ENCODE peak calls at places on chromosomes 13 and 19, in nine cellular contexts. One of them, this sample, is unnamed.

GRCh38 chr13:39159393-39159792 is 121.1 kb downstream of the NHLRC3 start:
- DNase-seq in left ventricle myocardium inferior: no peak
- DNase-seq in lower lobe of right lung: no peak
- DNase-seq in CD4-positive, CD25-positive, alpha-beta regulatory T cell: no peak
- DNase-seq in ascending aorta: no peak
- DNase-seq in SJSA1: no peak
- DNase-seq in uterus: no peak
- DNase-seq in cardiac muscle cell: no peak
- DNase-seq in neural progenitor cell: no peak
- DNase-seq in this sample: no peak

GRCh38 chr13:21522130-21522529 is 63.0 kb upstream of the ZDHHC20 start:
- DNase-seq in ascending aorta: no peak
- DNase-seq in left ventricle myocardium inferior: no peak
- DNase-seq in cardiac muscle cell: no peak
- DNase-seq in lower lobe of right lung: no peak
- DNase-seq in uterus: no peak
- DNase-seq in CD4-positive, CD25-positive, alpha-beta regulatory T cell: no peak
- DNase-seq in neural progenitor cell: no peak
- DNase-seq in SJSA1: no peak
- DNase-seq in this sample: no peak

GRCh38 chr13:35470671-35471465 is 5.6 kb downstream of the MAB21L1 start:
- DNase-seq in left ventricle myocardium inferior: peak; percentile 62
- DNase-seq in neural progenitor cell: peak; percentile 89
- DNase-seq in CD4-positive, CD25-positive, alpha-beta regulatory T cell: no peak
- DNase-seq in cardiac muscle cell: peak; percentile 68
- DNase-seq in ascending aorta: no peak
- DNase-seq in lower lobe of right lung: no peak
- DNase-seq in SJSA1: peak; percentile 76
- DNase-seq in uterus: no peak
- DNase-seq in this sample: peak; percentile 89

GRCh38 chr19:484494-484893 is 11.8 kb upstream of the MADCAM1 start:
- DNase-seq in CD4-positive, CD25-positive, alpha-beta regulatory T cell: no peak
- DNase-seq in uterus: no peak
- DNase-seq in lower lobe of right lung: no peak
- DNase-seq in left ventricle myocardium inferior: no peak
- DNase-seq in ascending aorta: no peak
- DNase-seq in SJSA1: no peak
- DNase-seq in cardiac muscle cell: no peak
- DNase-seq in neural progenitor cell: no peak
- DNase-seq in this sample: no peak

GRCh38 chr19:57803594-57804325 is 11.0 kb downstream of the ZNF552 start:
- DNase-seq in uterus: no peak
- DNase-seq in CD4-positive, CD25-positive, alpha-beta regulatory T cell: no peak
- DNase-seq in left ventricle myocardium inferior: no peak
- DNase-seq in SJSA1: peak; percentile 93
- DNase-seq in lower lobe of right lung: no peak
- DNase-seq in cardiac muscle cell: peak; percentile 36
- DNase-seq in neural progenitor cell: peak; percentile 95
- DNase-seq in ascending aorta: no peak
- DNase-seq in this sample: peak; percentile 69

GRCh38 chr19:54518844-54519243 is 16.2 kb downstream of the LAIR2 start:
- DNase-seq in cardiac muscle cell: no peak
- DNase-seq in SJSA1: no peak
- DNase-seq in lower lobe of right lung: no peak
- DNase-seq in left ventricle myocardium inferior: no peak
- DNase-seq in neural progenitor cell: no peak
- DNase-seq in uterus: peak; percentile 20
- DNase-seq in CD4-positive, CD25-positive, alpha-beta regulatory T cell: peak; percentile 48
- DNase-seq in ascending aorta: no peak
- DNase-seq in this sample: no peak

GRCh38 chr13:37652596-37652995 is 54.0 kb upstream of the POSTN start:
- DNase-seq in left ventricle myocardium inferior: no peak
- DNase-seq in SJSA1: no peak
- DNase-seq in lower lobe of right lung: no peak
- DNase-seq in cardiac muscle cell: no peak
- DNase-seq in CD4-positive, CD25-positive, alpha-beta regulatory T cell: no peak
- DNase-seq in uterus: no peak
- DNase-seq in ascending aorta: no peak
- DNase-seq in neural progenitor cell: no peak
- DNase-seq in this sample: no peak

GRCh38 chr13:37914781-37915391 is 45.3 kb upstream of the TRPC4 start:
- DNase-seq in lower lobe of right lung: no peak
- DNase-seq in CD4-positive, CD25-positive, alpha-beta regulatory T cell: no peak
- DNase-seq in uterus: no peak
- DNase-seq in left ventricle myocardium inferior: no peak
- DNase-seq in cardiac muscle cell: no peak
- DNase-seq in SJSA1: no peak
- DNase-seq in ascending aorta: no peak
- DNase-seq in neural progenitor cell: peak; percentile 61
- DNase-seq in this sample: no peak

GRCh38 chr13:112958127-112958989 is 10.7 kb upstream of the MCF2L start:
- DNase-seq in SJSA1: no peak
- DNase-seq in left ventricle myocardium inferior: no peak
- DNase-seq in CD4-positive, CD25-positive, alpha-beta regulatory T cell: no peak
- DNase-seq in lower lobe of right lung: no peak
- DNase-seq in cardiac muscle cell: no peak
- DNase-seq in ascending aorta: no peak
- DNase-seq in neural progenitor cell: no peak
- DNase-seq in uterus: no peak
- DNase-seq in this sample: no peak

GRCh38 chr19:55277494-55277893 is 2.4 kb downstream of the HSPBP1 start:
- DNase-seq in neural progenitor cell: no peak
- DNase-seq in SJSA1: no peak
- DNase-seq in uterus: no peak
- DNase-seq in CD4-positive, CD25-positive, alpha-beta regulatory T cell: no peak
- DNase-seq in ascending aorta: no peak
- DNase-seq in cardiac muscle cell: no peak
- DNase-seq in lower lobe of right lung: no peak
- DNase-seq in left ventricle myocardium inferior: no peak
- DNase-seq in this sample: no peak

GRCh38 chr19:40928859-40929258 is 46.8 kb upstream of the CYP2A7 start:
- DNase-seq in SJSA1: no peak
- DNase-seq in left ventricle myocardium inferior: no peak
- DNase-seq in CD4-positive, CD25-positive, alpha-beta regulatory T cell: no peak
- DNase-seq in lower lobe of right lung: no peak
- DNase-seq in ascending aorta: no peak
- DNase-seq in neural progenitor cell: no peak
- DNase-seq in cardiac muscle cell: no peak
- DNase-seq in uterus: no peak
- DNase-seq in this sample: no peak

GRCh38 chr13:38213307-38213706 is 136.3 kb upstream of the UFM1 start:
- DNase-seq in uterus: no peak
- DNase-seq in left ventricle myocardium inferior: no peak
- DNase-seq in SJSA1: no peak
- DNase-seq in ascending aorta: no peak
- DNase-seq in CD4-positive, CD25-positive, alpha-beta regulatory T cell: no peak
- DNase-seq in lower lobe of right lung: no peak
- DNase-seq in cardiac muscle cell: no peak
- DNase-seq in neural progenitor cell: no peak
- DNase-seq in this sample: no peak

GRCh38 chr19:47618771-47619170 is 9.8 kb downstream of the BICRA start:
- DNase-seq in neural progenitor cell: no peak
- DNase-seq in CD4-positive, CD25-positive, alpha-beta regulatory T cell: no peak
- DNase-seq in SJSA1: no peak
- DNase-seq in left ventricle myocardium inferior: peak; percentile 83
- DNase-seq in lower lobe of right lung: no peak
- DNase-seq in uterus: peak; percentile 55
- DNase-seq in ascending aorta: no peak
- DNase-seq in cardiac muscle cell: no peak
- DNase-seq in this sample: peak; percentile 90

GRCh38 chr13:77359171-77359570 is 32.3 kb upstream of the MYCBP2 start:
- DNase-seq in SJSA1: no peak
- DNase-seq in left ventricle myocardium inferior: no peak
- DNase-seq in CD4-positive, CD25-positive, alpha-beta regulatory T cell: no peak
- DNase-seq in neural progenitor cell: no peak
- DNase-seq in uterus: no peak
- DNase-seq in cardiac muscle cell: no peak
- DNase-seq in lower lobe of right lung: no peak
- DNase-seq in ascending aorta: no peak
- DNase-seq in this sample: no peak

GRCh38 chr19:30788105-30788765 is 416.1 kb downstream of the ZNF536 start:
- DNase-seq in left ventricle myocardium inferior: no peak
- DNase-seq in neural progenitor cell: peak; percentile 0
- DNase-seq in cardiac muscle cell: no peak
- DNase-seq in ascending aorta: no peak
- DNase-seq in uterus: no peak
- DNase-seq in CD4-positive, CD25-positive, alpha-beta regulatory T cell: no peak
- DNase-seq in lower lobe of right lung: no peak
- DNase-seq in SJSA1: no peak
- DNase-seq in this sample: no peak

GRCh38 chr13:50664961-50665360 is 178.5 kb downstream of the DLEU7 start:
- DNase-seq in uterus: no peak
- DNase-seq in neural progenitor cell: no peak
- DNase-seq in left ventricle myocardium inferior: no peak
- DNase-seq in CD4-positive, CD25-positive, alpha-beta regulatory T cell: no peak
- DNase-seq in cardiac muscle cell: no peak
- DNase-seq in SJSA1: no peak
- DNase-seq in ascending aorta: no peak
- DNase-seq in lower lobe of right lung: no peak
- DNase-seq in this sample: no peak

DNA sequence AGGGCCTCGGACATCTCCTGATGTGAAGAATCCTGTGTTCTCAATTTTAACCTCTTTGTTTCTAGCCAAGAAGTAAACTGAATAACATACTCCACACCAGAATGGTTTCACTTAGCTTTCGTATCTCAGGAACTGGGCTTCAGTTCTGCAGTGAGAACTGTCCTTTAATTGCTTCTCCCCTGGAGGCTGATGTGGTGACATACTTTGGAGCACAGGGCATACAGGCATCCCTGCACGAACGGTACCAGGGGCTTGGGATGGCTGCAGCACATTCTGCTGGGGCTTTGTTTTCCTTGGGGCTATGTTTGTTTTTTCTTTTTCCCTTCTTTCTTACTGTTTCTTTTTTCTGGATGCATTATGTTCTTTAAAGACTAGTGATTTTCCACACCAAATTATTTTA is 230.5 kb downstream of the TM9SF2 start:
- DNase-seq in ascending aorta: no peak
- DNase-seq in lower lobe of right lung: no peak
- DNase-seq in cardiac muscle cell: no peak
- DNase-seq in SJSA1: no peak
- DNase-seq in uterus: no peak
- DNase-seq in neural progenitor cell: peak; percentile 49
- DNase-seq in CD4-positive, CD25-positive, alpha-beta regulatory T cell: no peak
- DNase-seq in left ventricle myocardium inferior: no peak
- DNase-seq in this sample: no peak
- H3K4me1 ChIP-seq in ascending aorta: no peaks in the 10 kb centered on the region
- H3K4me1 ChIP-seq in lower lobe of right lung: no peaks in the 10 kb centered on the region
- H3K4me1 ChIP-seq in cardiac muscle cell: peaks cover 10% of the 10 kb centered on the region
- H3K4me1 ChIP-seq in SJSA1: no peaks in the 10 kb centered on the region
- H3K4me1 ChIP-seq in uterus: no peaks in the 10 kb centered on the region
- H3K4me1 ChIP-seq in neural progenitor cell: peaks cover 74% of the 10 kb centered on the region
- H3K4me1 ChIP-seq in CD4-positive, CD25-positive, alpha-beta regulatory T cell: no peaks in the 10 kb centered on the region
- H3K4me1 ChIP-seq in left ventricle myocardium inferior: no peaks in the 10 kb centered on the region
- H3K4me1 ChIP-seq in this sample: no peaks in the 10 kb centered on the region

GRCh38 chr13:45297456-45298205 is 43.4 kb downstream of the TPT1 start:
- DNase-seq in ascending aorta: no peak
- DNase-seq in SJSA1: no peak
- DNase-seq in left ventricle myocardium inferior: no peak
- DNase-seq in lower lobe of right lung: no peak
- DNase-seq in neural progenitor cell: no peak
- DNase-seq in cardiac muscle cell: no peak
- DNase-seq in uterus: no peak
- DNase-seq in CD4-positive, CD25-positive, alpha-beta regulatory T cell: peak; percentile 86
- DNase-seq in this sample: no peak
- H3K27ac ChIP-seq in ascending aorta: no peak overlapping the region
- H3K27ac ChIP-seq in SJSA1: no peak overlapping the region
- H3K27ac ChIP-seq in left ventricle myocardium inferior: no peak overlapping the region
- H3K27ac ChIP-seq in lower lobe of right lung: no peak overlapping the region
- H3K27ac ChIP-seq in neural progenitor cell: no peak overlapping the region
- H3K27ac ChIP-seq in cardiac muscle cell: no peak overlapping the region
- H3K27ac ChIP-seq in uterus: no peak overlapping the region
- H3K27ac ChIP-seq in CD4-positive, CD25-positive, alpha-beta regulatory T cell: peak overlapping the region; percentile 74
- H3K27ac ChIP-seq in this sample: no peak overlapping the region

GRCh38 chr19:21326169-21326568 is 3.0 kb downstream of the ZNF708 start:
- DNase-seq in uterus: no peak
- DNase-seq in lower lobe of right lung: no peak
- DNase-seq in CD4-positive, CD25-positive, alpha-beta regulatory T cell: no peak
- DNase-seq in SJSA1: no peak
- DNase-seq in ascending aorta: no peak
- DNase-seq in cardiac muscle cell: no peak
- DNase-seq in left ventricle myocardium inferior: no peak
- DNase-seq in neural progenitor cell: no peak
- DNase-seq in this sample: no peak
- H3K4me3 ChIP-seq in uterus: no peak overlapping the region
- H3K4me3 ChIP-seq in lower lobe of right lung: no peak overlapping the region
- H3K4me3 ChIP-seq in CD4-positive, CD25-positive, alpha-beta regulatory T cell: peak overlapping the region; percentile 48
- H3K4me3 ChIP-seq in SJSA1: no peak overlapping the region
- H3K4me3 ChIP-seq in ascending aorta: no peak overlapping the region
- H3K4me3 ChIP-seq in cardiac muscle cell: no peak overlapping the region
- H3K4me3 ChIP-seq in left ventricle myocardium inferior: no peak overlapping the region
- H3K4me3 ChIP-seq in neural progenitor cell: no peak overlapping the region
- H3K4me3 ChIP-seq in this sample: no peak overlapping the region

GRCh38 chr19:35144600-35145436 is 1.8 kb downstream of the FXYD7 start:
- DNase-seq in ascending aorta: no peak
- DNase-seq in SJSA1: no peak
- DNase-seq in uterus: no peak
- DNase-seq in lower lobe of right lung: no peak
- DNase-seq in cardiac muscle cell: peak; percentile 58
- DNase-seq in neural progenitor cell: peak; percentile 89
- DNase-seq in CD4-positive, CD25-positive, alpha-beta regulatory T cell: no peak
- DNase-seq in left ventricle myocardium inferior: no peak
- DNase-seq in this sample: no peak

GRCh38 chr19:35142531-35143230 is 374 bp upstream of the FXYD7 start:
- DNase-seq in neural progenitor cell: peak; percentile 84
- DNase-seq in lower lobe of right lung: no peak
- DNase-seq in SJSA1: no peak
- DNase-seq in uterus: peak; percentile 55
- DNase-seq in CD4-positive, CD25-positive, alpha-beta regulatory T cell: peak; percentile 68
- DNase-seq in cardiac muscle cell: peak; percentile 75
- DNase-seq in ascending aorta: no peak
- DNase-seq in left ventricle myocardium inferior: peak; percentile 40
- DNase-seq in this sample: peak; percentile 57

GRCh38 chr19:35143231-35143715 is at the start of gene FXYD7:
- DNase-seq in cardiac muscle cell: no peak
- DNase-seq in SJSA1: no peak
- DNase-seq in neural progenitor cell: peak; percentile 69
- DNase-seq in CD4-positive, CD25-positive, alpha-beta regulatory T cell: no peak
- DNase-seq in uterus: peak; percentile 51
- DNase-seq in left ventricle myocardium inferior: no peak
- DNase-seq in ascending aorta: no peak
- DNase-seq in lower lobe of right lung: no peak
- DNase-seq in this sample: peak; percentile 61

GRCh38 chr19:35144259-35144599 is 1.2 kb downstream of the FXYD7 start:
- DNase-seq in cardiac muscle cell: no peak
- DNase-seq in CD4-positive, CD25-positive, alpha-beta regulatory T cell: no peak
- DNase-seq in SJSA1: no peak
- DNase-seq in neural progenitor cell: peak; percentile 16
- DNase-seq in uterus: no peak
- DNase-seq in left ventricle myocardium inferior: no peak
- DNase-seq in lower lobe of right lung: no peak
- DNase-seq in ascending aorta: no peak
- DNase-seq in this sample: no peak

DNA sequence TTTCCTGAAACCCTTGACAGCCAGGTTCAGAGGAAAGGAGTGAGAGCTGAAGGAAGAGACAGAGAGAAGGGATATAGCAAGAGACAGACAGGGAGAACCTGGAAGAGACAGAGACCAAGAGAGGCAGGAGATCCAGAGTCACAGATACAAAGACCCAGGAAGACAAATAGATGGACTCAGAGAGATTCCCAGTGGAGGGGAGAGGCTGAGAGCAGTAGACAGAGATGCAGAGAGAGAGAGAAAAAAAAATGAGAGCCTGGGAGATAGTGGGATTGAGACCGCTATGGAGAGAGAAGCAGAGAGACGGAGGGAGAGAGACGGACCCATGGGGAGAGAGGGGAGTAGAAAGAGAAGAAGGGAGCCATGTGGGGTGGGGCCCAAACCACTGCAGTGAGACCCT is 763 bp downstream of the FXYD7 start:
- DNase-seq in neural progenitor cell: no peak
- DNase-seq in uterus: no peak
- DNase-seq in cardiac muscle cell: no peak
- DNase-seq in ascending aorta: no peak
- DNase-seq in left ventricle myocardium inferior: no peak
- DNase-seq in lower lobe of right lung: no peak
- DNase-seq in SJSA1: no peak
- DNase-seq in CD4-positive, CD25-positive, alpha-beta regulatory T cell: no peak
- DNase-seq in this sample: no peak
- H3K4me1 ChIP-seq in neural progenitor cell: peaks cover 31% of the 10 kb centered on the region
- H3K4me1 ChIP-seq in uterus: peaks cover 6% of the 10 kb centered on the region
- H3K4me1 ChIP-seq in cardiac muscle cell: peaks cover 21% of the 10 kb centered on the region
- H3K4me1 ChIP-seq in ascending aorta: peaks cover 22% of the 10 kb centered on the region
- H3K4me1 ChIP-seq in left ventricle myocardium inferior: peaks cover 50% of the 10 kb centered on the region
- H3K4me1 ChIP-seq in lower lobe of right lung: peaks cover 23% of the 10 kb centered on the region
- H3K4me1 ChIP-seq in SJSA1: no peaks in the 10 kb centered on the region
- H3K4me1 ChIP-seq in CD4-positive, CD25-positive, alpha-beta regulatory T cell: peaks cover 43% of the 10 kb centered on the region
- H3K4me1 ChIP-seq in this sample: no peaks in the 10 kb centered on the region

This sample was measured in right cardiac atrium.